ENCODE peak calls at places on chromosomes 1 and 21, in seven cellular contexts. Y, N, M, I, K, X and H are unnamed samples. For H3K9me2, the result is how much of the 10 kb centered on the place peaks cover.

GRCh38 chr1:207045466-207045865 is 5.5 kb downstream of the YOD1 start:
- DNase-seq in X (no peak), K (no peak), Y (no peak), N (no peak), M (peak), I (no peak), H (no peak)

GRCh38 chr1:70685300-70686286 is 274.5 kb downstream of the CTH start:
- DNase-seq in K (peak), M (peak), X (peak), N (peak), I (peak), Y (peak), H (peak)

GRCh38 chr21:44918581-44919033 is 2.1 kb downstream of the ITGB2 start:
- DNase-seq in I (no peak), N (no peak), X (no peak), Y (peak), M (no peak), K (no peak), H (no peak)

GRCh38 chr1:194331758-194332157 is 1145.3 kb upstream of the B3GALT2 start:
- DNase-seq in Y (no peak), X (no peak), I (no peak), M (no peak), N (no peak), K (no peak), H (no peak)

GRCh38 chr1:245863566-245864184 is 643.4 kb downstream of the SMYD3 start:
- DNase-seq in N (no peak), X (no peak), I (no peak), K (no peak), Y (no peak), M (no peak), H (no peak)

GRCh38 chr1:85576642-85577420 is 3.7 kb upstream of the CCN1 start:
- DNase-seq in X (peak), M (peak), N (peak), I (peak), Y (peak), K (peak), H (peak)

GRCh38 chr1:238999944-239000343 is 386.4 kb upstream of the CHRM3 start:
- DNase-seq in N (no peak), I (no peak), X (no peak), K (no peak), Y (no peak), M (no peak), H (no peak)

GRCh38 chr1:230797376-230798186 is 50.4 kb downstream of the CAPN9 start:
- DNase-seq in X (peak), I (peak), K (peak), N (peak), Y (peak), M (peak), H (peak)

GRCh38 chr21:38277501-38278111 is 20.8 kb downstream of the KCNJ15 start:
- DNase-seq in N (peak), M (peak), X (no peak), Y (no peak), I (no peak), K (peak), H (no peak)

DNA sequence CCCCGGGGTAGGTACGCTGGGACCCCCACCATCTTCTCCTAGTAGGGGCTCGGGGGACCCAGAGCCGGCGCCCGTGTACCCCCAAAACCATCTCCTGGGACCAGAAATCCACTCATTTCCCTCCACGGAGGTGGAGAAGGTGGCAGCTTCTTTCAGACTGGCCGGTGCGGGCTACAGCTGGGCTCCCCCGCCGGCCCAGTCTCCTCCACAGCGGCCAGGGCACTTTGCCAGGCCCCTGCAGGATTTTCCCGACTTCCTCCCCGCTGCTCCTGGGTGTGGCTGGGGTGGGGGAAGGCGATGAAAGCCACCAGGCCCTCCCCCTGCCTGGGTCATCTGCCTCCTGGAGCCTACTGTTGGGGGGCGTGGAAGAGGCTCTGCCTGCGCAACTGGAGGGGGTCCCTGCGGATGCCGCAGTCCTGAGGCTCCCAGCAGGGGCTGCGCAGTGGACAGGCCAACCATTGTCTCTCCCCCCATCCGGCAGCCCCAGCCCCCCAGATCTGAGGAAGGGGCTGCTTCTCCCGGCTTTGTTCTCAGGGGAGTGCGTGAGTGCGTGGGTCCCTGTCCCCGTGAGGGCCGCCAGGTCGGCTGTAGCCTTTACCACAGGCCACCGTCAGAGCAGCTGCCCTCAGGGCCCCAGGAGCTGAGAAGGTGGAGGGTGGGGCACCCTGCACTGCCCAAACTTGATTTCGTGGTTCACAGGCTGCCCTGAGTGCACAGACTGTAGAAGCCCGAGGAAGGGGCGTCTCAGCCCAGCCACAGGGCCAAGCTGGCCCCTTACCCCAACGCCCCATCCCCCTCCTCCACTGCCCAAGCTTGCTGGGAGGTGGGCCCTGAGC is 1.3 kb downstream of the AGRN start:
- DNase-seq in N (peak), Y (peak), X (peak), M (peak), I (no peak), K (peak), H (no peak)
- H3K4me3 ChIP-seq in N (peak), Y (peak), X (peak), M (peak), I (peak), K (peak), H (no peak)

DNA sequence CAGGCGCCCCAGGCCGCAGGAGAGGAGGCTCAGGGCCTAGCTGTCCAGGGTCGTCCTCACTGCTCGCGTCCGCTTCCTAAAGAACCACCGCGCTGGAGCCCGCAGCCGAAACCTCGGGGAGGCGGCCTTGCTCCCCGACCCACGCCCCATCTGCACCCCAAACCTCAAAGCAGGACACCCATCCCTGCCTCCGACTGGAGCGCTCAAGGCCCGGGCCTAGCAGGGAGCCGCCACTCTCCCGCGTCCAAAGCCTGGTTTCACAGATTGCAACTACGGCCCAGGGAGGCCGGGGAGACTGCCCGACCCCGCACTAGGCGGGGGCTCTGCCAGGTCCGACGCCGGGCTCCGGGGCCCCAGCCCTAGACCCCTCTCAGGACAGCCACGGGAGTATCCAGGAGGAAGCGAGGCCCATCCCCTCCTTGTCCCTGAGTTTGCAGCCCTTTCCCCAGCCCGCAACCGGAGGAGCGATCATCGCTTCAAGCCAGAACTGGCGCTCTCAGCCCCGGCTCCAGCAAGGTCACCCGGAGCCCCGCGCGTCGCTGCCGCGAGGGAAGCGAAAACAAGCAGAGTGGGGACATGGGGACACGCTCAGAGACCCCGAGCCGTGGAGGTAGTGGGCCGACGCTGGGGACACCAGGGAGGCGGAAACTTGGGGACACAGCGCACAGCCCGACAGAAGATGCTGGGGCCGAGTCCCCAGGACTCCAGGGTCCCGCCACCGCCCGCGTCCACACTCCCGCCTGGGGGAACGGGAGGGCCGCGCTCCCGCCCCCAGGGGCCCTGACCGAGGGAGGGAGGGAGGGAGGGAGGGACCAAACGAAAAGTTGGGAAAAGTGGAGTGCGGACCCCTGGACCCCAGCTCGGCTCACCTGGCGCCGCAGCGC is 474 bp downstream of the TMEM200B start:
- DNase-seq in K (no peak), I (no peak), N (peak), Y (peak), X (no peak), M (peak), H (no peak)
- TF ChIP-seq EZH2 in K (no peak), I (no peak), N (no peak), Y (peak), X (no peak), M (no peak), H (no peak)

GRCh38 chr1:16237343-16237830 is 404 bp upstream of the CPLANE2 start:
- DNase-seq in X (no peak), K (peak), M (peak), N (no peak), I (no peak), Y (no peak), H (no peak)
- H3K9me2 ChIP-seq in X (under half), K (under half), M (under half), N (under half), I (under half), Y (under half), H (under half)

GRCh38 chr1:243421784-243422183 is 165.9 kb downstream of the SDCCAG8 start:
- DNase-seq in Y (peak), X (peak), M (peak), N (peak), K (peak), I (no peak), H (peak)

GRCh38 chr1:243420369-243420768 is 164.5 kb downstream of the SDCCAG8 start:
- DNase-seq in N (no peak), M (peak), I (no peak), X (no peak), Y (no peak), K (no peak), H (no peak)

GRCh38 chr1:243416510-243416909 is 160.7 kb downstream of the SDCCAG8 start:
- DNase-seq in M (no peak), K (no peak), N (no peak), X (no peak), I (no peak), Y (no peak), H (peak)

GRCh38 chr1:243422362-243422761 is 166.5 kb downstream of the SDCCAG8 start:
- DNase-seq in M (no peak), I (no peak), N (no peak), X (no peak), K (no peak), Y (no peak), H (no peak)

GRCh38 chr1:243420968-243421675 is 165.3 kb downstream of the SDCCAG8 start:
- DNase-seq in M (peak), N (no peak), K (peak), Y (no peak), I (no peak), X (no peak), H (no peak)
- H3K4me3 ChIP-seq in M (peak), N (no peak), K (peak), Y (no peak), I (no peak), X (no peak), H (peak)

DNA sequence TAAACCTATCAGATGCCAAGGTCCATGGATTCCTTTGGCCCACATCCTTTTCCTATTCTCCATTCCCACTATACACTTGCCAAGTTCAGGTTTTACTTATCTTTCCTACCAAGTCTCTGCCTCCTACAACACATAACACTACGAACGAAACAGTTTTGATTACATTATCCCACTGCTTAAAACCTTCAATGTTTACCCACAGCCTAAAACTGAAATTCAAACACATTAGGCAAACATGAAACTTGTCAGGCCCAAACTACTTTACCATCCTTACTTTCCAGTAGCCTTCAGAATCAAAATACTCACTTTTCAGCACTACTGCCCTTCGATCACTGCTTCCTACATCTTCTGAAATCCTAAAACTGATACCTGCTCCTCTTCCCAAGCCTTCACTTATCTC is 3.0 kb downstream of the SCAF4 start:
- DNase-seq in Y (no peak), M (no peak), I (no peak), K (no peak), N (no peak), X (no peak), H (no peak)
- TF ChIP-seq EZH2 in Y (no peak), M (no peak), I (no peak), K (no peak), N (no peak), X (no peak), H (no peak)

GRCh38 chr1:192758492-192758891 is 50.3 kb upstream of the RGS2 start:
- DNase-seq in K (no peak), I (no peak), Y (no peak), M (no peak), N (no peak), X (no peak), H (no peak)

GRCh38 chr1:192762265-192762664 is 46.6 kb upstream of the RGS2 start:
- DNase-seq in N (no peak), X (no peak), Y (no peak), I (no peak), M (no peak), K (no peak), H (no peak)

GRCh38 chr1:192756847-192757246 is 52.0 kb upstream of the RGS2 start:
- DNase-seq in M (no peak), X (no peak), K (no peak), I (no peak), Y (no peak), N (no peak), H (no peak)

GRCh38 chr1:192756314-192756713 is 52.5 kb upstream of the RGS2 start:
- DNase-seq in K (no peak), M (no peak), Y (no peak), I (no peak), N (no peak), X (no peak), H (no peak)

GRCh38 chr1:192759104-192759503 is 49.7 kb upstream of the RGS2 start:
- DNase-seq in N (no peak), Y (no peak), I (no peak), K (no peak), M (no peak), X (no peak), H (no peak)
- H3K9me2 ChIP-seq in N (under half), Y (under half), I (under half), K (under half), M (under half), X (under half), H (under half)